ENCODE peak calls at places on chromosome 16, in seven cellular contexts. R is stimulated activated CD8-positive, alpha-beta memory T cell treated with anti-CD3 and anti-CD28 coated beads, Interleukin-7, amount 100 ng/mL, for 1 hour; Z is RCC 7860; P is HFFc6; M is stimulated activated CD4-positive, alpha-beta T cell treated with anti-CD3 and anti-CD28 coated beads, Interleukin-12 subunit alpha, Interleukin-12 subunit beta, amount 100 ng/mL, for 4 hours; V is activated naive CD4-positive, alpha-beta T cell treated with Interleukin-2 at 50 U/mL for 16 hours; N is G401. H is an unnamed sample.

GRCh38 chr16:88633684-88634140 is 4.7 kb upstream of the IL17C start:
- DNase-seq in R (peak), Z (peak), P (no peak), M (peak), V (peak), N (peak), H (peak)

GRCh38 chr16:51434567-51435198 is 283.6 kb upstream of the SALL1 start:
- DNase-seq in R (no peak), Z (no peak), P (no peak), M (no peak), V (no peak), N (no peak), H (no peak)

GRCh38 chr16:82653550-82654511 is 27.1 kb downstream of the CDH13 start:
- DNase-seq in R (no peak), Z (peak), P (peak), M (no peak), V (peak), N (no peak), H (no peak)

GRCh38 chr16:3646348-3646920 is 8.1 kb upstream of the DNASE1 start:
- DNase-seq in R (no peak), Z (no peak), P (no peak), M (no peak), V (no peak), N (no peak), H (peak)

GRCh38 chr16:86609115-86609514 is 30.8 kb downstream of the FOXL1 start:
- DNase-seq in R (no peak), Z (peak), P (peak), M (no peak), V (no peak), N (peak), H (no peak)

GRCh38 chr16:59180083-59180476 is 446.0 kb upstream of the GOT2 start:
- DNase-seq in R (no peak), Z (no peak), P (no peak), M (no peak), V (no peak), N (no peak), H (no peak)

GRCh38 chr16:56532714-56533113 is 12.9 kb upstream of the BBS2 start:
- DNase-seq in R (no peak), Z (no peak), P (no peak), M (no peak), V (no peak), N (no peak), H (peak)

GRCh38 chr16:80954985-80955384 is 51.7 kb downstream of the CMC2 start:
- DNase-seq in R (no peak), Z (no peak), P (no peak), M (no peak), V (no peak), N (no peak), H (no peak)